ENCODE peak calls at places on chromosomes 12 and 14, in six cellular contexts. L, O, D, Q, P and F are unnamed samples.

GRCh38 chr14:99425272-99425681 is 55.4 kb downstream of the SETD3 start:
- DNase-seq in O (no peak), D (no peak), P (no peak), Q (no peak), L (peak; percentile 10), F (no peak)

GRCh38 chr12:34296143-34297041 is 274.1 kb downstream of the ALG10 start:
- DNase-seq in D (no peak), P (no peak), O (no peak), Q (no peak), L (no peak), F (peak; percentile 79)

GRCh38 chr12:53645191-53645590 is 19.0 kb upstream of the ATF7 start:
- DNase-seq in O (no peak), D (no peak), L (no peak), Q (no peak), P (no peak), F (no peak)

GRCh38 chr12:103626498-103626897 is 39.4 kb downstream of the STAB2 start:
- DNase-seq in Q (no peak), D (peak; percentile 66), P (peak; percentile 68), O (no peak), L (peak; percentile 19), F (no peak)

GRCh38 chr12:120640840-120641833 is 711 bp downstream of the CABP1 start:
- DNase-seq in P (no peak), Q (peak; percentile 26), D (peak; percentile 46), L (no peak), O (no peak), F (no peak)

GRCh38 chr14:56514663-56515371 is 64.8 kb upstream of the TMEM260 start:
- DNase-seq in O (no peak), D (no peak), Q (no peak), L (no peak), P (no peak), F (no peak)

GRCh38 chr14:37598085-37598972 is 2.9 kb downstream of the TTC6 start:
- DNase-seq in P (no peak), Q (no peak), L (peak; percentile 57), O (no peak), D (no peak), F (no peak)

GRCh38 chr14:22393796-22394195 is 195.2 kb downstream of the DAD1 start:
- DNase-seq in O (no peak), Q (no peak), P (no peak), L (no peak), D (no peak), F (no peak)

GRCh38 chr12:115872919-115873357 is 404.6 kb downstream of the MED13L start:
- DNase-seq in D (no peak), L (no peak), Q (no peak), O (no peak), P (no peak), F (no peak)

GRCh38 chr12:1217191-1217949 is 226.3 kb downstream of the ERC1 start:
- DNase-seq in D (peak; percentile 89), P (no peak), O (no peak), L (no peak), Q (no peak), F (no peak)

GRCh38 chr14:93207468-93208308 is 632 bp downstream of the UBR7 start:
- DNase-seq in O (no peak), D (peak; percentile 68), L (peak; percentile 44), Q (no peak), P (no peak), F (no peak)

GRCh38 chr12:64030155-64030554 is 185.7 kb downstream of the SRGAP1 start:
- DNase-seq in L (no peak), O (no peak), Q (no peak), D (no peak), P (no peak), F (no peak)

GRCh38 chr14:41605550-41606248 is 977 bp upstream of the LRFN5 start:
- DNase-seq in D (no peak), O (no peak), P (peak; percentile 50), L (no peak), Q (no peak), F (no peak)

GRCh38 chr14:36973806-36974442 is 198.5 kb downstream of the SLC25A21 start:
- DNase-seq in O (no peak), P (no peak), L (no peak), D (peak; percentile 56), Q (no peak), F (no peak)

GRCh38 chr14:91252901-91253794 is 8.6 kb upstream of the GPR68 start:
- DNase-seq in Q (no peak), O (no peak), D (no peak), P (no peak), L (peak; percentile 41), F (no peak)

GRCh38 chr12:24709201-24709600 is 239.7 kb downstream of the BCAT1 start:
- DNase-seq in O (no peak), P (no peak), Q (no peak), D (no peak), L (no peak), F (no peak)

GRCh38 chr12:52004042-52004648 is 2.6 kb upstream of the TAMALIN start:
- DNase-seq in L (peak; percentile 76), Q (no peak), D (peak; percentile 60), P (peak; percentile 48), O (no peak), F (no peak)

GRCh38 chr14:98186140-98186539 is 1085.9 kb downstream of the BCL11B start:
- DNase-seq in P (no peak), L (no peak), O (no peak), Q (no peak), D (no peak), F (no peak)

GRCh38 chr12:69687390-69687789 is 11.7 kb downstream of the BEST3 start:
- DNase-seq in Q (no peak), D (no peak), L (no peak), O (no peak), P (no peak), F (no peak)

GRCh38 chr12:126953365-126953889 is 1313.5 kb upstream of the TMEM132C start:
- DNase-seq in Q (no peak), D (no peak), P (no peak), L (no peak), O (no peak), F (no peak)